ENCODE peak calls at places on chromosomes 4 and X, in ten cellular contexts. H, W, Q, R, U, V, Z, N, A and L are unnamed samples. For H3K4me1, the result is how much of the 10 kb centered on the place peaks cover.

GRCh38 chr4:98314791-98315565 is 53.8 kb downstream of the RAP1GDS1 start:
- DNase-seq in H (no peak), W (no peak), Q (peak), R (no peak), U (no peak), V (no peak), Z (no peak), N (no peak), A (peak), L (no peak)

GRCh38 chr4:169774466-169775445 is 17.0 kb upstream of the HPF1 start:
- DNase-seq in H (no peak), W (peak), Q (no peak), R (no peak), U (peak), V (peak), Z (peak), N (peak), A (peak), L (peak)

GRCh38 chrX:87941841-87942240 is 424.2 kb downstream of the KLHL4 start:
- DNase-seq in H (no peak), W (no peak), Q (no peak), R (no peak), U (no peak), V (no peak), Z (no peak), N (no peak), A (no peak), L (no peak)

GRCh38 chr4:140174535-140174934 is 20.6 kb upstream of the MAML3 start:
- DNase-seq in H (no peak), W (no peak), Q (no peak), R (no peak), U (no peak), V (no peak), Z (no peak), N (no peak), A (no peak), L (no peak)

GRCh38 chrX:7286461-7286860 is 138.5 kb upstream of the PUDP start:
- DNase-seq in H (no peak), W (no peak), Q (peak), R (no peak), U (no peak), V (no peak), Z (no peak), N (no peak), A (no peak), L (no peak)

GRCh38 chrX:63932907-63933306 is 147.9 kb upstream of the ARHGEF9 start:
- DNase-seq in H (no peak), W (no peak), Q (no peak), R (no peak), U (no peak), V (no peak), Z (no peak), N (no peak), A (no peak), L (no peak)

GRCh38 chrX:45623266-45623665 is 422.6 kb upstream of the DIPK2B start:
- DNase-seq in H (no peak), W (no peak), Q (peak), R (no peak), U (peak), V (no peak), Z (no peak), N (no peak), A (peak), L (no peak)

GRCh38 chr4:156723951-156724668 is 247.5 kb downstream of the PDGFC start:
- DNase-seq in H (no peak), W (no peak), Q (no peak), R (peak), U (no peak), V (no peak), Z (no peak), N (no peak), A (no peak), L (no peak)

GRCh38 chr4:128501239-128501638 is 213.6 kb upstream of the PGRMC2 start:
- DNase-seq in H (no peak), W (no peak), Q (no peak), R (no peak), U (no peak), V (no peak), Z (no peak), N (no peak), A (no peak), L (no peak)

DNA sequence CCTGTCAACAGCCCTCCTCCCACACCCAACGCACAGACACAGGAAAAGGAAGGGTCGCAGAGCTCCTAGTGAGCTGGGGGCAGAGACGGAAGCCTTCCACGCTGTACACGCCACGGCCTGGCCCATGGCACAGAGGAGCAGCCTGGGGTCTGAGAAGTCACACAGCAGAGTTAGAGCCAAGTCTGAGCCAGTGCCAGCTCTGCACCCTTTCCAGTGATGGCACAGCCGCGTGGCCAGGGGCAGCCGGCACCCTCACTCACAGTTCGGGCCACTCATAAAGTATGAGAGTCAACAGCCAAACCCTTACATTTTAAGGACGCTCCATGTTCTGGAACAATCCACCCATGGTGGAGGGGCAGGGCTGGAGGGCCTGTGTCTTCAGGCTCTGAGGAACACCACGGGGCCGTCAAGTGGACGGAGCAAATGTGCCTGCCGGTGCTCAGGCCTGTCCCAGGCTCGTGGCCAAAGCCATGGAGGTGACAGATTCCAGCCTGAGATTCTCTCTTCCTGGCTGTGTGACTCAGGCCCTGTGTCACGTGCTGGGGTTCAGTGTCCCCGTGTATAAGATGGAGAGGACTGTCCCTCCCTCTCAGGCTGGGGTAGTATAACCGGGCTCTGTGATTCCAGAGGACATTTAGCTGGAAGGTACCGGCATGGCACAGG is 91.2 kb downstream of the ABLIM2 start:
- DNase-seq in H (no peak), W (peak), Q (no peak), R (no peak), U (no peak), V (no peak), Z (no peak), N (no peak), A (no peak), L (no peak)
- H3K4me1 ChIP-seq in H (under half), W (under half), Q (under half), R (under half), U (under half), V (under half), Z (under half), N (under half), A (under half), L (under half)

DNA sequence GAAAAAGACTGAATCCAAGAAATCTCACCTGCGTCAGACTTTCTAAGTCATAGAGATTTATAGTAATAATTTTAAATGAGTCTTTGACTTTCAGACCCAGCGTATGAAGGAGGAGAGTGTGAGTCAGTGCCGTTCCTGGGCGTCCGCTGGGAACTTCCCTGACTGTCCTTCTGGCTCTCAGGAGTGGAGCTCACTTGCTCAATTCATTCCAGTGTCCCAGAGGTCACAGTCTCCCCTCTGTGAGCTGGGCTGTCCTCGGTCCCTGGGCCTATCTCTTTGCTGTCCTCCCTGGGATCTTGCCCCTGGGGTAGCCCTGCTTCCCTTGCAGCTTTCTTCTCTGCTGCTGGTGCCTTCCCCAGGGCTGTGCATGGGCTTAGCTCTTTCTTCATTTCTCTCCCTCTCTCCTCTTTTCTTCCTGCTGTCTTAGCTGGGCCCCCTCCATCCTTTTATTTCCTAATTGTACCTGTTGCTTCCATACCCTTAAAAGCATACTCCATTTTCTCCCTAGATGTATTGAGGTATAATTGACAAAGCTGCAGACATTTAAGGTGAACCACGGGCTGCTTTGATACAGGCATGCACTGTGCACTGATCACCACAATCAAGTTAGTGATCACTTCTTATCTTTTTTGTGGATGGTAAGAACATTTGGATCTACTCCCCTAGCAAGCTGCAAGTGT is 11.6 kb downstream of the SORBS2 start:
- DNase-seq in H (no peak), W (no peak), Q (peak), R (no peak), U (no peak), V (no peak), Z (no peak), N (no peak), A (peak), L (no peak)
- H3K4me1 ChIP-seq in H (under half), W (under half), Q (under half), R (half or more), U (under half), V (under half), Z (under half), N (under half), A (under half), L (under half)

DNA sequence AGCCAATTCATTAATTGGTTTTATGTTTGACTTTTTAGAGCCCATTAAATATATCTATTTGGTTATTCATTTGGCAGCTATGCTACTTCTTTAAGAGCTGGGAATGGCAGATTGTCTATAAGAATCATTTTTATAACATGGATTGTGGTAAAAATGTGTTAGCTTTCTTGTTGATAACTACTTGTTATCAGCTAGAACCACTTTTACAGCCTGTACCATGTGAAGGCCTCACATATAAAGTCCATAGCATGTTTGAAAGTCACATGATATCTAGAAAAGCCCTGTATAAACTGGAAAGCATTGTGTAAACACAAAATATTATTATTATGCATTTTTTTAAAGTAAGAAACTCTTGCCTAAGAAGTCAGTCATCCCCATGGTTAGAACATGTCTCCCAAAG is 110.9 kb upstream of the BMP2K start:
- DNase-seq in H (no peak), W (no peak), Q (no peak), R (no peak), U (no peak), V (no peak), Z (no peak), N (no peak), A (no peak), L (no peak)
- H3K4me1 ChIP-seq in H (under half), W (under half), Q (under half), R (under half), U (under half), V (under half), Z (under half), N (under half), A (under half), L (under half)

DNA sequence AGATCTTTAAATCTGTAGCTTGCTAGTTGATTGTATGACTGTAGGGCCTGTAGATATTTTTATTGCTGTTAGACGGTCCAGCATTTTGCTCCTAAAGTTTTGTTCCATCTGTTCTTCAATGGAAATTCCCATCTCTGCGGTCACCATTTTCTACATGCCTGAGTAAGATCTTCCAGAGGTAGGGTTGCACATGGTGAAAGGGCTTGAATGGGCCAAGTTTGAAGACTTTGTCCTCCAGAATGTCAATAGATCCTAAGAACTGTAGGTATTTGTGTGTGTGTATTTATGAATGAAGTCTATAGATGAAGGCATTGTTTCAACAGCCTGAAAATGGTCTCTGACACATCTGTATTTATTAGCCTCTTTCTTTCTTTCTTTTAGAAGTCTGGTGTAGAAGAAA is 22.3 kb upstream of the TAPT1 start:
- DNase-seq in H (no peak), W (no peak), Q (no peak), R (no peak), U (no peak), V (no peak), Z (no peak), N (no peak), A (no peak), L (no peak)
- H3K4me1 ChIP-seq in H (under half), W (under half), Q (under half), R (under half), U (under half), V (under half), Z (under half), N (under half), A (under half), L (under half)

DNA sequence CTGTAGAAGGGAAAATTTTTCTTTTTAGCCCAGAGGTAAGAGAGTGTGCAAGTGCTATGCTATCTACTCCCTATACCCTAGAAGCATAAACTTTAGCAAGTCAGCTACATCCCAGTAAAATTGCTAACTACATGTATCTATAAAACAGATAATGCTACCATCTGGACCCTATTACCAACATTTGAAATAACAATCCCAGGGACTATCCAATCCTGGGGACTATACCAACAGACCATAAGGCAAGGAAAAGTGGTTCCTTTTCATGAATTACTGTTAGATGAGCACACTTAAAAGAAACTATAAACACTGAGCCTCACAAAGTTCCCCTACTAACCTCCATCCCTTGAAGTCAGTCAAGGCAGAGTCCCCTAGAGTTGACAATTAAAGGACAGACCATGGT is 213.6 kb upstream of the VEGFC start:
- DNase-seq in H (no peak), W (no peak), Q (no peak), R (no peak), U (no peak), V (no peak), Z (no peak), N (no peak), A (no peak), L (no peak)
- H3K4me1 ChIP-seq in H (under half), W (under half), Q (under half), R (under half), U (under half), V (under half), Z (under half), N (under half), A (half or more), L (under half)

DNA sequence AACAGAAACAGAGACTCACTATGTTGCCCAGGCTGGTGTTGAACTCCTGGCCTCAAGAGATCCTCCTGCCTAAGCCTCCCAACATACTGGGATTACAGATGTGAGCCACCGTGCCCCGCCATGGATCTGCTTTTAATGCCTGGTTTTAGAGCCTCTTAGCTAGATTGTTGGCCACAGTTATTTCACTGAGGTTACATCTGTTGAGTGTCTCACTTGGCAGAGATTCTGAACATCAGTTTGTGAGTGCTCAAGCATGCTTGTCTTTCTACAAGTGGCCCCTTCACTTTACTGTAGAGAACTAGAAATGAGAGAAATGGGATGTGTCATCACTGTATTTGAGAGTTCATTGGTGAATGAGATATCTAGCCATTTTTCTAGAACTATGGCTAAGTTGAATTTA is 218.5 kb downstream of the APBB2 start:
- DNase-seq in H (no peak), W (no peak), Q (peak), R (no peak), U (peak), V (no peak), Z (no peak), N (no peak), A (peak), L (no peak)
- H3K4me1 ChIP-seq in H (under half), W (under half), Q (under half), R (under half), U (under half), V (under half), Z (under half), N (under half), A (under half), L (under half)

GRCh38 chr4:2292679-2293108 is 30.8 kb upstream of the MXD4 start:
- DNase-seq in H (peak), W (no peak), Q (no peak), R (no peak), U (peak), V (no peak), Z (peak), N (no peak), A (peak), L (no peak)
- H3K4me1 ChIP-seq in H (under half), W (under half), Q (under half), R (under half), U (under half), V (under half), Z (under half), N (half or more), A (under half), L (under half)